ENCODE peak calls at places on chromosome 17, in nine cellular contexts. B, A, M, Z, P, W, T, E and C are unnamed samples.

GRCh38 chr17:28988475-28988874 is 17.4 kb downstream of the SEZ6 start:
- DNase-seq in B (no peak), A (no peak), M (no peak), Z (no peak), P (no peak), W (no peak), T (no peak), E (no peak), C (no peak)

GRCh38 chr17:63039899-63040602 is 74.0 kb downstream of the TANC2 start:
- DNase-seq in B (no peak), A (no peak), M (peak), Z (no peak), P (peak), W (peak), T (peak), E (no peak), C (no peak)

GRCh38 chr17:41907185-41907556 is 11.6 kb downstream of the ACLY start:
- DNase-seq in B (no peak), A (no peak), M (no peak), Z (no peak), P (no peak), W (peak), T (peak), E (no peak), C (no peak)

GRCh38 chr17:10789694-10790271 is 14.1 kb downstream of the TMEM238L start:
- DNase-seq in B (no peak), A (no peak), M (no peak), Z (no peak), P (no peak), W (no peak), T (no peak), E (no peak), C (no peak)

GRCh38 chr17:40316571-40317344 is 7.8 kb downstream of the RARA start:
- DNase-seq in B (no peak), A (peak), M (peak), Z (peak), P (peak), W (peak), T (peak), E (no peak), C (peak)

GRCh38 chr17:44005865-44006580 is 1.6 kb downstream of the NAGS start:
- DNase-seq in B (no peak), A (peak), M (no peak), Z (peak), P (peak), W (no peak), T (no peak), E (no peak), C (peak)

GRCh38 chr17:601462-602303 is 113.0 kb downstream of the VPS53 start:
- DNase-seq in B (no peak), A (peak), M (no peak), Z (no peak), P (no peak), W (peak), T (peak), E (no peak), C (no peak)

GRCh38 chr17:61007980-61008379 is 330.3 kb downstream of the BCAS3 start:
- DNase-seq in B (no peak), A (peak), M (no peak), Z (peak), P (no peak), W (no peak), T (peak), E (no peak), C (peak)

GRCh38 chr17:48025040-48025903 is 12.3 kb downstream of the COPZ2 start:
- DNase-seq in B (peak), A (peak), M (peak), Z (peak), P (peak), W (peak), T (peak), E (peak), C (peak)

GRCh38 chr17:48027322-48027981 is 10.1 kb downstream of the COPZ2 start:
- DNase-seq in B (no peak), A (no peak), M (no peak), Z (peak), P (no peak), W (no peak), T (no peak), E (no peak), C (no peak)

GRCh38 chr17:48026503-48027321 is 10.9 kb downstream of the COPZ2 start:
- DNase-seq in B (peak), A (peak), M (peak), Z (peak), P (peak), W (peak), T (peak), E (peak), C (peak)

GRCh38 chr17:48024149-48025039 is 13.2 kb downstream of the COPZ2 start:
- DNase-seq in B (no peak), A (peak), M (peak), Z (peak), P (peak), W (peak), T (no peak), E (no peak), C (peak)

GRCh38 chr17:48025904-48026502 is 11.6 kb downstream of the COPZ2 start:
- DNase-seq in B (no peak), A (no peak), M (no peak), Z (no peak), P (peak), W (no peak), T (no peak), E (no peak), C (peak)
- TF ChIP-seq CTCF in B (no peak), A (no peak), M (no peak), Z (no peak), P (no peak), W (no peak), T (no peak), E (no peak), C (no peak)

GRCh38 chr17:38418693-38419507 is 9.4 kb upstream of the ARHGAP23 start:
- DNase-seq in B (no peak), A (no peak), M (no peak), Z (peak), P (no peak), W (no peak), T (no peak), E (no peak), C (peak)
- TF ChIP-seq EZH2 in B (no peak), A (no peak), M (no peak), Z (peak), P (peak), W (peak), T (peak), E (peak), C (no peak)

GRCh38 chr17:2687074-2687418 is 24.5 kb downstream of the CLUH start:
- DNase-seq in B (no peak), A (no peak), M (no peak), Z (no peak), P (no peak), W (no peak), T (no peak), E (no peak), C (no peak)

GRCh38 chr17:2691069-2691871 is 20.3 kb downstream of the CLUH start:
- DNase-seq in B (no peak), A (no peak), M (no peak), Z (no peak), P (no peak), W (no peak), T (no peak), E (no peak), C (no peak)

GRCh38 chr17:2690165-2691068 is 21.1 kb downstream of the CLUH start:
- DNase-seq in B (no peak), A (peak), M (no peak), Z (no peak), P (no peak), W (no peak), T (no peak), E (no peak), C (no peak)

GRCh38 chr17:2688351-2689342 is 22.9 kb downstream of the CLUH start:
- DNase-seq in B (no peak), A (peak), M (no peak), Z (no peak), P (peak), W (no peak), T (no peak), E (no peak), C (no peak)

DNA sequence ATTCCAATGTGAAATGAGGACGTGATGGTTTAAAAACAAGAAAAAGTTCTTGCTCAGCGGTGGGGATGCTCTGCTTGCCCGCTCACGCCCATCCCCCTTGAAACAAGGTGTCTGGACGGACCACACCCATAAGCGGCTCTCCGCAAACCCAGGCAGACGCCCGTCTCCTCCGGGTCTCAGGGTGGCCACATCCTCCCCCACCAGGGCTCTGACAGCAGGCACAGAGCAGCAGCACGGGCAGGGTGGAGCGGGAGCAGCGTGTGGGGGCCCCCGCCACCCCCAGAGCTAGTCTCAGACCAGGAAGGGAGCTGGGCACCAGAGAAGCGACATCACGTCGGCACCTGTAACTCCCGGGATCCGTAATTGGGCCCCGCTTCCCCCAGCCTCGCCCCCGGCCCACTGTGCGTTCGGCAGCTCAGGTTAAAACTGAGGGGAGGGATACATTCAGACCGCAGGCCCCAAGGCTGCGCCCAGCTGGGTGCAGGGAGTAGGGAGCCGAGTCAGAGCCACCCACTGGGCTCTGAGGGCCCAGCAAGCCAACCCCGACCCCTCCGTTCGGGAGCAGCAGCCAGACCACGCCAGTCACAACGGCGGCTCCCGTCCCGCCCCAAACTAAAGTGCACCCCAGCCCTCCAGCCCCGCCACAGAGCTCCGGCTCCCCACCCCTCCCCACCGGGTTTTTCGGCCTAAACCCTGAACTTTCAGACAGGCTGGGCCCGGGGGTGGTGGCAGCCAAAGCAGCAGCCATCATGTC is 22.0 kb downstream of the CLUH start:
- DNase-seq in B (no peak), A (peak), M (no peak), Z (no peak), P (no peak), W (no peak), T (no peak), E (no peak), C (no peak)
- H3K27ac ChIP-seq in B (no peak), A (peak), M (no peak), Z (no peak), P (no peak), W (no peak), T (no peak), E (no peak), C (no peak)

GRCh38 chr17:7858487-7858832 is 657 bp downstream of the CYB5D1 start:
- DNase-seq in B (no peak), A (peak), M (no peak), Z (peak), P (no peak), W (peak), T (peak), E (no peak), C (peak)

GRCh38 chr17:7856081-7856791 is 1.1 kb downstream of the NAA38 start:
- DNase-seq in B (no peak), A (peak), M (no peak), Z (peak), P (no peak), W (no peak), T (peak), E (no peak), C (no peak)

GRCh38 chr17:7855643-7856080 is 796 bp downstream of the TMEM88 start:
- DNase-seq in B (no peak), A (no peak), M (no peak), Z (no peak), P (no peak), W (no peak), T (no peak), E (no peak), C (no peak)

GRCh38 chr17:7857724-7858486 is at the start of gene CYB5D1:
- DNase-seq in B (no peak), A (peak), M (peak), Z (peak), P (peak), W (peak), T (peak), E (no peak), C (peak)

DNA sequence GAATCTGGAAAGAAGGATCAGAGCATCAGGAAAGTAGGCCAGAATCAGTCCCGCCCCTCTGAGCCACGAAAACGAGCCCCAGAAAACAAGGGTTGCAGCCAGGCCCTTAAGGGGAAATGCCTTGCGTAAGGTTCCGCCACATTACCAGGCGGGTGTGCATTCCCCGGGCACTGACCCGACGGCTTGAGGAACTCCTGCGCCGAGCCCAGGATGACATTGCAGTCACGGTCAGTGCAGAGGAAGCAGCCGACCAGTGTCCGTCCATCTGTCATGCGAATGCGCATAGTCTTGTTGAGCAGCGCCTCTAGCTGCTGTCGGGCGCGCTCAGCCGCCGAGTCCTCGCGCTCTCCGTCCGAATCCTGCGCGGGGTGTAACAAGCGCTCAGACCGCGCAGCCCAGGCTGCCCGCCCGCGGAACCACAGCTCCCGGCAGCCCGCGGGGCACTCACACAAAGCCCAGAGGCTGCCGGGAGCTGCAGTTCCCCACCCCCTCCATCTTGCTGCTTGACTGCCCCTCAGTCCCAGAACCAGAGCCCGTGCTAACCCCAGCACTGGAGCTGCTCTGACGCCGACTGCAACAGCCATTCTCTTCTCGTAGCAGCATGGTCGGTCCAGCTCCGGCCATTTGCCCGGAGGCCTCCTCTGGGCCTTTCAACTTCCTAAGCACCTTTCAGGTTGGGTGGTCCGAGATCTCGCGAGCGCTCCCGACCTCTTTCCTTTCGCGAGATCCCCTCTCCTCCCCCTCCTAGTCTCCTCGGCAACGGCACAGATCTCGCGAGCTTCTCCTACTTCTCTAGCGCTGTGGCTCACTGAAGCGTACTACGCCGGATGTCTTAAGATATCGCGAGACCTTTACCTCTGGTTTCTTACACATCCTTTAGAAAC is at the start of gene NAA38:
- DNase-seq in B (peak), A (peak), M (peak), Z (peak), P (peak), W (peak), T (peak), E (peak), C (peak)
- TF ChIP-seq CTCF in B (peak), A (peak), M (peak), Z (peak), P (peak), W (no peak), T (peak), E (peak), C (no peak)

GRCh38 chr17:49858796-49859195 is 10.9 kb upstream of the TAC4 start:
- DNase-seq in B (no peak), A (no peak), M (no peak), Z (no peak), P (no peak), W (no peak), T (no peak), E (no peak), C (no peak)

GRCh38 chr17:49862781-49863331 is 15.0 kb upstream of the TAC4 start:
- DNase-seq in B (no peak), A (peak), M (no peak), Z (no peak), P (no peak), W (no peak), T (no peak), E (no peak), C (peak)

GRCh38 chr17:49859991-49860953 is 12.4 kb upstream of the TAC4 start:
- DNase-seq in B (no peak), A (no peak), M (no peak), Z (peak), P (no peak), W (no peak), T (no peak), E (no peak), C (peak)

GRCh38 chr17:49866882-49867413 is 19.1 kb upstream of the TAC4 start:
- DNase-seq in B (no peak), A (no peak), M (no peak), Z (no peak), P (no peak), W (no peak), T (no peak), E (no peak), C (no peak)

GRCh38 chr17:49861150-49861884 is 13.4 kb upstream of the TAC4 start:
- DNase-seq in B (no peak), A (peak), M (no peak), Z (peak), P (peak), W (no peak), T (peak), E (peak), C (peak)
- TF ChIP-seq EZH2 in B (no peak), A (no peak), M (no peak), Z (peak), P (no peak), W (no peak), T (no peak), E (no peak), C (no peak)